ENCODE peak calls at places on chromosome 2, in eight cellular contexts. J is lower lobe of right lung, L is bronchial epithelial cell, N is HL-60, Y is SJSA1, K is H9, U is GM23338, D is iPS DF 6.9. Q is an unnamed sample. For H3K27me3, the result is how much of the 10 kb centered on the place peaks cover.

GRCh38 chr2:45857848-45858520 is 206.5 kb downstream of the PRKCE start:
- DNase-seq in J (no peak), D (no peak), L (no peak), K (no peak), Y (no peak), U (no peak), N (no peak), Q (no peak)

GRCh38 chr2:6645672-6646071 is 220.0 kb downstream of the CMPK2 start:
- DNase-seq in J (no peak), D (no peak), N (no peak), U (no peak), K (no peak), L (no peak), Y (no peak), Q (no peak)

GRCh38 chr2:188404341-188405004 is 112.8 kb downstream of the GULP1 start:
- DNase-seq in L (no peak), N (no peak), U (no peak), J (no peak), D (no peak), Y (no peak), K (no peak), Q (no peak)

GRCh38 chr2:210617732-210618330 is 61.4 kb downstream of the CPS1 start:
- DNase-seq in L (peak), N (peak), U (peak), Y (no peak), K (no peak), J (no peak), D (no peak), Q (peak)

GRCh38 chr2:112301171-112301584 is 25.8 kb downstream of the ZC3H6 start:
- DNase-seq in D (no peak), Y (no peak), K (no peak), L (peak), N (no peak), U (no peak), J (no peak), Q (peak)

GRCh38 chr2:4507706-4508105 is 804.3 kb downstream of the DCDC2C start:
- DNase-seq in K (no peak), D (no peak), N (no peak), J (no peak), U (no peak), L (no peak), Y (no peak), Q (no peak)

GRCh38 chr2:205902041-205902898 is 183.7 kb downstream of the INO80D start:
- DNase-seq in Y (no peak), U (no peak), N (no peak), D (no peak), J (no peak), K (no peak), L (peak), Q (no peak)

GRCh38 chr2:115396579-115396978 is 954.1 kb downstream of the DPP10 start:
- DNase-seq in L (no peak), K (no peak), Y (no peak), U (no peak), D (no peak), J (no peak), N (no peak), Q (no peak)

GRCh38 chr2:131055169-131056065 is 37.8 kb downstream of the FAM168B start:
- DNase-seq in J (peak), D (no peak), L (no peak), K (no peak), N (no peak), U (no peak), Y (peak), Q (peak)

GRCh38 chr2:127417406-127417805 is 821 bp upstream of the PROC start:
- DNase-seq in J (no peak), Y (no peak), N (no peak), L (no peak), D (no peak), U (no peak), K (no peak), Q (no peak)
- H3K27me3 ChIP-seq in J (under half), Y (under half), N (under half), L (under half), D (under half), U (half or more), K (under half), Q (under half)

GRCh38 chr2:170823800-170824153 is 7.1 kb downstream of the GAD1 start:
- DNase-seq in J (no peak), N (no peak), U (peak), D (no peak), K (peak), Y (no peak), L (no peak), Q (no peak)

GRCh38 chr2:170822292-170822884 is 5.7 kb downstream of the GAD1 start:
- DNase-seq in L (no peak), J (no peak), Y (no peak), D (no peak), U (peak), K (peak), N (no peak), Q (no peak)

GRCh38 chr2:170821631-170822291 is 5.1 kb downstream of the GAD1 start:
- DNase-seq in Y (no peak), N (no peak), U (peak), L (no peak), J (no peak), D (no peak), K (no peak), Q (no peak)

GRCh38 chr2:170824526-170825015 is 7.9 kb downstream of the GAD1 start:
- DNase-seq in J (no peak), K (no peak), Y (no peak), U (no peak), N (no peak), L (no peak), D (no peak), Q (no peak)

DNA sequence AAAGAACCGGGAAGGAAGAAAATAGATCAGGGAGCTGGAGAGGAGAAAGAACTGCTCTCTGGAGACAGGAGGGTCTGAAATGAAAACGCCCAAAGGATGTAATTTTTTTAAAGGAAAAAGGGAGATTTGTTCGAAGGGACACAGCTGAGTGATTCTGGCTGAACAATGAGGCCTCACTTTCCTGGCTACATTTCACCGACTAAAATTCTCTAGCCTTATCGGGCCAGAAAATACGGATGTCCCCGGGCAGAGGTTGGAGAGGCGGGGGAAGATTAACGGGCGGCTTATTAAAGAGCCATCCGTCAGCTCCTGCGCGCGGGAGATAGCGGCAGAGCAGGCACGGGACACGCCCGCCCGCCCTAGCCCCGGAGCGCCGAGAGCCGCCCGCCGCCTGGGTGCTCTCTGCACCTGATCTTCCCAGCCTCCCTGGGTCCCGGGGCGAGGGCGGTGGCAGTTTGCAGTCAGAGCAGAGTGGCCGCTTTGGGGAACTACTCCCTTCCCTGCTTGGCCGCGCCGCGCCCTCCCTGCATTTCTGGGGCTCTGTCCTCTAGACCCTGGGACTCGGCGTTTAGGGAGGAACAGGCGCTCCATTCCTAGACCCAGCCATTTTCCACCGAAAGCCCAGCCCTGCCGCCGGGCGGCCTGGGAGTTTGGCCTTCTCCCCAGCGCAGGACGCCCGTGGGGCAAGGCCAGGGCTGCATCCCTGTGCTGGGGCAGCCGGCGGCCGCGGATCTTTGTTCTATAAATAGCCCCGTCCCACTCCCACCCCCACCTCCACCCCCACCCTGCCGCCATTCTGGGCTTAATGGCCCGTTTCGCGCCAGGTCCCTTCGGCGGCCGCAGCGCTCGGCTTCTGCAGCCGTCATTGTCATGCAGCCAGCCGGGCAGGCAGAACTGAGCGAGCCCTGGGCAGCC is 6.5 kb downstream of the GAD1 start:
- DNase-seq in Y (no peak), K (peak), U (peak), D (no peak), L (no peak), J (no peak), N (no peak), Q (no peak)
- H3K27me3 ChIP-seq in Y (under half), K (half or more), U (half or more), D (half or more), L (half or more), J (half or more), N (half or more), Q (half or more)

DNA sequence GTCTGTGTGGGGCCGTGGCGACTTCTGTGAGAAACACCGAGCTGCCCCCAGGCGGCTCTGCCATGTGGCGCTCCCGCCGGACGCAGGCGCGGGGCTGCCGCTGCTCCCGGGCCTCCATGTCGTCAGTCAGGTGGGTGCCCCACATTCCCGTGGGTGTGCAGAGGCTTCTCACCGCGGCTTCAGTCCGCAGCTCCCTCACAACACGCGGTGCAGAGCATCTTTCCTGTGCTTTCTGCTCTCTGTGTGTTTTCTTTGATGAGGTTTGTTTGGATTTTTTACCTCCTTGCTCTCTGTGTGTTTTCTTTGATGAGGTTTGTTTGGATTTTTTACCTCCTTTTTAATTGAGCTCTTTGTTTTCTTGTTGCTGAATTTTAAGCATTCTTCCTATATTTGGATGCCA is 13.0 kb downstream of the AQP12A start:
- DNase-seq in D (no peak), Y (no peak), J (no peak), K (no peak), L (no peak), U (no peak), N (no peak), Q (no peak)
- H3K27me3 ChIP-seq in D (under half), Y (half or more), J (under half), K (under half), L (under half), U (under half), N (under half), Q (under half)

DNA sequence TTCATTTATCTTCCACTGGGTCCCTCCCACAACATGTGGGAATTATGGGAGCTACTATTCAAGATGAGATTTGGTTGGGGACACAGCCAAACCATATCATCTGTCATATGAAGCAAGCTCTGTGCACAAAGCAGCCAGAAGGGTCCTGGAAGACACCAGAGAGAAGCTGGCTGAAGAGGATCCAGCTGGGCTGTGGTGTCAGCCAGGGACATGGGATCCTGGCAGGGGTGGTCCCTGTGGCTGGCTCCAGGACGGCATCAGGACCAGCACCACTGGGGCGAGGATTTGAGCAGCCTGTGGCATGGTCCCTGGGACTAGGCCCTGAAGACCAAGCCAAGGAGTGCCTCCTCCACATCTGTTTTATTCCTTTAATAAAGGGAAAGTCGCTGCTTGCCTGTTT is 84.8 kb upstream of the HDAC4 start:
- DNase-seq in N (no peak), J (no peak), Y (no peak), K (no peak), L (no peak), U (no peak), D (no peak), Q (no peak)
- H3K27me3 ChIP-seq in N (under half), J (under half), Y (under half), K (under half), L (under half), U (under half), D (under half), Q (under half)

GRCh38 chr2:239710953-239711861 is 310.4 kb upstream of the HDAC4 start:
- DNase-seq in L (no peak), Y (peak), U (no peak), J (no peak), N (no peak), K (peak), D (no peak), Q (no peak)
- H3K27me3 ChIP-seq in L (under half), Y (under half), U (under half), J (under half), N (under half), K (under half), D (under half), Q (under half)

Q was measured in brain microvascular endothelial cell.